ENCODE peak calls at places on chromosomes 3 and 15, in five cellular contexts. R is occipital lobe; O is RPMI8226; J is GDM1; S is stimulated activated CD8-positive, alpha-beta memory T cell treated with anti-CD3 and anti-CD28 coated beads, Interleukin-4, amount 100 ng/mL, for 4 hours. A is an unnamed sample.

GRCh38 chr15:40873625-40874561 is at the start of gene RHOV:
- DNase-seq in R (peak), O (peak), J (no peak), S (no peak), A (no peak)

GRCh38 chr3:43016513-43016865 is 37.4 kb downstream of the GASK1A start:
- DNase-seq in R (no peak), O (no peak), J (no peak), S (no peak), A (no peak)

GRCh38 chr15:92878593-92879053 is 21.5 kb upstream of the CHD2 start:
- DNase-seq in R (no peak), O (no peak), J (no peak), S (no peak), A (no peak)

GRCh38 chr3:172678068-172678467 is 32.8 kb downstream of the NCEH1 start:
- DNase-seq in R (no peak), O (no peak), J (no peak), S (no peak), A (no peak)

GRCh38 chr15:39874890-39875549 is 45.0 kb downstream of the GPR176 start:
- DNase-seq in R (no peak), O (peak), J (no peak), S (no peak), A (no peak)

GRCh38 chr3:2525968-2526367 is 427.3 kb downstream of the CNTN4 start:
- DNase-seq in R (no peak), O (no peak), J (no peak), S (no peak), A (no peak)

GRCh38 chr3:139339219-139339906 is 4.5 kb upstream of the MRPS22 start:
- DNase-seq in R (no peak), O (no peak), J (no peak), S (no peak), A (no peak)

GRCh38 chr15:74320358-74321247 is 46.8 kb downstream of the CYP11A1 start:
- DNase-seq in R (peak), O (peak), J (no peak), S (no peak), A (peak)

GRCh38 chr3:134660046-134660441 is 9.2 kb upstream of the KY start:
- DNase-seq in R (no peak), O (no peak), J (no peak), S (no peak), A (no peak)

GRCh38 chr3:173730391-173730790 is 332.8 kb downstream of the NLGN1 start:
- DNase-seq in R (no peak), O (no peak), J (no peak), S (no peak), A (no peak)

GRCh38 chr15:33113666-33114483 is 80.6 kb downstream of the FMN1 start:
- DNase-seq in R (no peak), O (no peak), J (no peak), S (no peak), A (no peak)

GRCh38 chr3:123872621-123873020 is 11.5 kb downstream of the MYLK start:
- DNase-seq in R (no peak), O (no peak), J (no peak), S (no peak), A (no peak)

GRCh38 chr3:134294302-134294925 is 43.8 kb upstream of the RYK start:
- DNase-seq in R (no peak), O (peak), J (peak), S (no peak), A (no peak)

GRCh38 chr15:97189152-97189551 is 771.4 kb upstream of the ARRDC4 start:
- DNase-seq in R (no peak), O (no peak), J (no peak), S (no peak), A (no peak)

GRCh38 chr15:62066663-62067447 is at the start of gene C2CD4A:
- DNase-seq in R (peak), O (peak), J (no peak), S (no peak), A (no peak)

GRCh38 chr15:84023636-84024035 is 211.9 kb upstream of the GOLGA6L4 start:
- DNase-seq in R (no peak), O (peak), J (no peak), S (no peak), A (no peak)

GRCh38 chr15:40944510-40945296 is 8.6 kb upstream of the CHAC1 start:
- DNase-seq in R (no peak), O (no peak), J (no peak), S (no peak), A (no peak)

GRCh38 chr3:48897401-48898376 is 993 bp downstream of the SLC25A20 start:
- DNase-seq in R (no peak), O (peak), J (no peak), S (no peak), A (no peak)

GRCh38 chr3:124786491-124787241 is 56.4 kb downstream of the UMPS start:
- DNase-seq in R (no peak), O (no peak), J (no peak), S (no peak), A (no peak)

GRCh38 chr3:45915518-45916231 is 27.6 kb upstream of the CXCR6 start:
- DNase-seq in R (peak), O (peak), J (no peak), S (peak), A (no peak)

GRCh38 chr3:42499478-42499871 is 3.0 kb upstream of the VIPR1 start:
- DNase-seq in R (no peak), O (no peak), J (no peak), S (no peak), A (peak)

A was measured in ascending aorta.